ENCODE peak calls at places on chromosomes 5 and 9, in eight cellular contexts. C, H, B, Q, K, T, J and R are unnamed samples.

GRCh38 chr5:90015584-90016018 is 394.0 kb downstream of the CETN3 start:
- DNase-seq in T (no peak), J (no peak), B (no peak), Q (no peak), K (no peak), H (no peak), C (no peak), R (no peak)

GRCh38 chr5:98709681-98710080 is 63.8 kb upstream of the RGMB start:
- DNase-seq in B (no peak), H (no peak), C (no peak), K (no peak), T (no peak), J (no peak), Q (no peak), R (no peak)

GRCh38 chr9:131984564-131984963 is 95.1 kb downstream of the MED27 start:
- DNase-seq in H (no peak), J (no peak), T (no peak), C (no peak), K (no peak), B (no peak), Q (no peak), R (no peak)

GRCh38 chr5:17882760-17883488 is 248.7 kb downstream of the TAF11L14 start:
- DNase-seq in B (no peak), K (peak; percentile 52), T (no peak), J (peak; percentile 99), C (no peak), Q (no peak), H (no peak), R (peak; percentile 66)

GRCh38 chr5:10355071-10355889 is 1.8 kb downstream of the MARCHF6 start:
- DNase-seq in H (no peak), C (no peak), T (peak; percentile 31), B (peak; percentile 53), Q (no peak), J (peak; percentile 12), K (peak; percentile 61), R (peak; percentile 38)

GRCh38 chr9:18256574-18256973 is 217.4 kb upstream of the ADAMTSL1 start:
- DNase-seq in K (no peak), Q (peak; percentile 36), J (peak; percentile 43), T (no peak), C (no peak), H (no peak), B (no peak), R (no peak)

GRCh38 chr5:38666668-38667498 is 110.4 kb upstream of the LIFR start:
- DNase-seq in J (no peak), T (no peak), H (peak; percentile 43), C (peak; percentile 7), Q (peak; percentile 56), B (no peak), K (peak; percentile 12), R (no peak)

GRCh38 chr9:34809504-34810186 is 99.7 kb upstream of the CCL21 start:
- DNase-seq in K (no peak), C (no peak), J (no peak), H (no peak), T (no peak), B (no peak), Q (no peak), R (no peak)

GRCh38 chr9:128724744-128725211 is 851 bp upstream of the ZDHHC12 start:
- DNase-seq in C (no peak), Q (peak; percentile 40), J (peak; percentile 77), B (peak; percentile 80), K (peak; percentile 72), H (peak; percentile 79), T (peak; percentile 89), R (peak; percentile 61)

GRCh38 chr9:126671381-126671831 is 57.7 kb downstream of the LMX1B start:
- DNase-seq in Q (no peak), K (no peak), J (no peak), B (no peak), H (peak; percentile 50), T (peak; percentile 55), C (no peak), R (no peak)

GRCh38 chr5:33370135-33370472 is 70.7 kb upstream of the TARS1 start:
- DNase-seq in T (no peak), K (no peak), Q (peak; percentile 64), C (peak; percentile 94), H (no peak), B (no peak), J (no peak), R (no peak)

GRCh38 chr5:103273952-103274351 is 15.4 kb downstream of the MACIR start:
- DNase-seq in Q (no peak), B (no peak), T (no peak), K (no peak), H (no peak), J (no peak), C (no peak), R (no peak)

GRCh38 chr9:135488527-135488926 is 8.9 kb downstream of the PPP1R26 start:
- DNase-seq in Q (no peak), C (no peak), J (no peak), K (no peak), T (no peak), B (no peak), H (no peak), R (no peak)

GRCh38 chr9:2837915-2838314 is 6.0 kb downstream of the PUM3 start:
- DNase-seq in H (no peak), C (no peak), Q (peak; percentile 12), T (no peak), B (peak; percentile 58), J (no peak), K (peak; percentile 9), R (no peak)

GRCh38 chr5:14221768-14222167 is 78.6 kb downstream of the TRIO start:
- DNase-seq in B (no peak), J (no peak), Q (no peak), T (no peak), H (no peak), C (no peak), K (no peak), R (no peak)

GRCh38 chr9:20144255-20144654 is 355.4 kb upstream of the SLC24A2 start:
- DNase-seq in Q (no peak), T (peak; percentile 55), J (no peak), C (no peak), B (no peak), H (no peak), K (no peak), R (no peak)

GRCh38 chr5:150148408-150148927 is 7.2 kb downstream of the PDGFRB start:
- DNase-seq in C (no peak), K (no peak), H (no peak), T (no peak), J (no peak), Q (no peak), B (no peak), R (no peak)

GRCh38 chr5:175521313-175521833 is 43.0 kb downstream of the SFXN1 start:
- DNase-seq in J (no peak), T (no peak), H (no peak), K (no peak), C (no peak), B (no peak), Q (no peak), R (no peak)

GRCh38 chr9:132572921-132573320 is 9.5 kb upstream of the BARHL1 start:
- DNase-seq in H (no peak), J (no peak), C (no peak), B (peak; percentile 16), Q (no peak), T (no peak), K (no peak), R (no peak)

GRCh38 chr9:121860744-121861143 is 209.3 kb downstream of the DAB2IP start:
- DNase-seq in K (no peak), Q (peak; percentile 68), J (no peak), C (peak; percentile 77), T (no peak), H (peak; percentile 55), B (no peak), R (no peak)

GRCh38 chr9:90659626-90660364 is 17.2 kb upstream of the DIRAS2 start:
- DNase-seq in J (no peak), B (peak; percentile 40), H (no peak), Q (peak; percentile 21), T (no peak), K (peak; percentile 91), C (no peak), R (peak; percentile 60)